ENCODE peak calls at places on chromosomes 12 and 14, in nine cellular contexts. W is iPS DF 19.7, N is GM19239, C is cardiac fibroblast, B is HT1080, E is IMR-90, A is fibroblast of the conjunctiva, U is brain microvascular endothelial cell, X is T-helper 1 cell. I is an unnamed sample.
A peak's percentile ranks its signal among the peaks of the same experiment; 100 is the strongest.

GRCh38 chr14:95314609-95315008 is 5.1 kb downstream of the CLMN start:
- DNase-seq in W (no peak), N (peak; percentile 55), C (peak; percentile 33), B (peak; percentile 58), E (no peak), A (peak; percentile 18), U (no peak), X (no peak), I (peak; percentile 83)

GRCh38 chr12:52781399-52782082 is 4.4 kb upstream of the KRT76 start:
- DNase-seq in W (no peak), N (no peak), C (no peak), B (no peak), E (no peak), A (no peak), U (no peak), X (no peak), I (no peak)

GRCh38 chr14:76706811-76707210 is 54.5 kb upstream of the VASH1 start:
- DNase-seq in W (no peak), N (no peak), C (no peak), B (no peak), E (no peak), A (no peak), U (no peak), X (no peak), I (no peak)

GRCh38 chr12:1666215-1666614 is 24.7 kb upstream of the ADIPOR2 start:
- DNase-seq in W (no peak), N (no peak), C (no peak), B (no peak), E (no peak), A (no peak), U (no peak), X (no peak), I (no peak)

GRCh38 chr14:91893659-91894058 is 26.3 kb upstream of the TC2N start:
- DNase-seq in W (no peak), N (no peak), C (no peak), B (no peak), E (no peak), A (no peak), U (no peak), X (no peak), I (peak; percentile 30)

GRCh38 chr14:96629558-96630222 is 127.5 kb downstream of the PAPOLA start:
- DNase-seq in W (no peak), N (no peak), C (no peak), B (no peak), E (no peak), A (no peak), U (no peak), X (no peak), I (no peak)

GRCh38 chr12:31227401-31227981 is 98.5 kb downstream of the SINHCAF start:
- DNase-seq in W (no peak), N (no peak), C (no peak), B (no peak), E (no peak), A (no peak), U (no peak), X (no peak), I (no peak)

GRCh38 chr14:100430571-100430970 is 107.4 kb downstream of the SLC25A47 start:
- DNase-seq in W (no peak), N (no peak), C (no peak), B (no peak), E (no peak), A (no peak), U (no peak), X (no peak), I (no peak)

GRCh38 chr12:130435826-130436225 is 98.1 kb downstream of the PIWIL1 start:
- DNase-seq in W (no peak), N (no peak), C (no peak), B (no peak), E (no peak), A (no peak), U (no peak), X (no peak), I (no peak)

GRCh38 chr14:104355101-104355691 is 216.8 kb downstream of the KIF26A start:
- DNase-seq in W (no peak), N (no peak), C (no peak), B (no peak), E (no peak), A (no peak), U (no peak), X (no peak), I (no peak)

GRCh38 chr12:7175493-7175892 is 14.0 kb upstream of the PEX5 start:
- DNase-seq in W (no peak), N (no peak), C (peak; percentile 43), B (peak; percentile 36), E (peak; percentile 47), A (no peak), U (no peak), X (no peak), I (peak; percentile 85)

GRCh38 chr14:103480595-103480994 is 42.0 kb downstream of the CKB start:
- DNase-seq in W (no peak), N (no peak), C (no peak), B (no peak), E (no peak), A (no peak), U (no peak), X (no peak), I (no peak)

GRCh38 chr12:105420046-105420445 is 89.6 kb downstream of the C12orf75 start:
- DNase-seq in W (no peak), N (no peak), C (no peak), B (no peak), E (no peak), A (no peak), U (no peak), X (no peak), I (no peak)

GRCh38 chr14:74299061-74299545 is 3.6 kb downstream of the ABCD4 start:
- DNase-seq in W (no peak), N (no peak), C (peak; percentile 22), B (peak; percentile 67), E (peak; percentile 34), A (no peak), U (peak; percentile 34), X (no peak), I (peak; percentile 12)

GRCh38 chr14:94795372-94795771 is 25.5 kb upstream of the GSC start:
- DNase-seq in W (no peak), N (no peak), C (no peak), B (peak; percentile 74), E (no peak), A (no peak), U (no peak), X (no peak), I (peak; percentile 10)

GRCh38 chr12:21483531-21483930 is 17.9 kb downstream of the RECQL start:
- DNase-seq in W (no peak), N (no peak), C (no peak), B (no peak), E (no peak), A (no peak), U (no peak), X (no peak), I (no peak)

GRCh38 chr14:92704036-92704804 is 44.2 kb downstream of the LGMN start:
- DNase-seq in W (no peak), N (no peak), C (no peak), B (no peak), E (no peak), A (no peak), U (no peak), X (no peak), I (no peak)

GRCh38 chr14:35687335-35687939 is 121.7 kb downstream of the RALGAPA1 start:
- DNase-seq in W (no peak), N (peak; percentile 2), C (peak; percentile 73), B (peak; percentile 24), E (peak; percentile 68), A (peak; percentile 33), U (peak; percentile 59), X (peak; percentile 11), I (peak; percentile 61)

GRCh38 chr12:45200497-45201043 is 15.3 kb upstream of the ANO6 start:
- DNase-seq in W (no peak), N (no peak), C (peak; percentile 36), B (no peak), E (peak; percentile 36), A (no peak), U (no peak), X (no peak), I (peak; percentile 38)

GRCh38 chr12:92912052-92912451 is 17.0 kb downstream of the EEA1 start:
- DNase-seq in W (no peak), N (no peak), C (no peak), B (peak; percentile 62), E (peak; percentile 32), A (no peak), U (no peak), X (no peak), I (peak; percentile 100)

GRCh38 chr14:48398675-48399282 is 723.4 kb upstream of the MDGA2 start:
- DNase-seq in W (peak; percentile 33), N (no peak), C (peak; percentile 44), B (peak; percentile 49), E (peak; percentile 47), A (peak; percentile 9), U (peak; percentile 43), X (no peak), I (peak; percentile 43)

GRCh38 chr14:36773558-36773957 is 111.9 kb downstream of the PAX9 start:
- DNase-seq in W (no peak), N (no peak), C (no peak), B (peak; percentile 50), E (peak; percentile 6), A (no peak), U (peak; percentile 36), X (no peak), I (peak; percentile 79)

GRCh38 chr14:106841701-106842100 is 1315.3 kb downstream of the TMEM121 start:
- DNase-seq in W (no peak), N (no peak), C (no peak), B (no peak), E (no peak), A (no peak), U (no peak), X (no peak), I (peak; percentile 73)

GRCh38 chr12:109387425-109388166 is 39.9 kb downstream of the MYO1H start:
- DNase-seq in W (no peak), N (no peak), C (peak; percentile 42), B (peak; percentile 48), E (peak; percentile 13), A (peak; percentile 24), U (no peak), X (no peak), I (peak; percentile 13)

GRCh38 chr12:56082382-56082781 is 2.4 kb downstream of the ERBB3 start:
- DNase-seq in W (no peak), N (no peak), C (no peak), B (no peak), E (no peak), A (no peak), U (no peak), X (no peak), I (no peak)

GRCh38 chr12:22537000-22537544 is 7.3 kb downstream of the C2CD5 start:
- DNase-seq in W (no peak), N (no peak), C (no peak), B (no peak), E (no peak), A (no peak), U (no peak), X (no peak), I (no peak)

GRCh38 chr14:21505009-21505553 is 6.1 kb downstream of the METTL3 start:
- DNase-seq in W (no peak), N (no peak), C (no peak), B (no peak), E (no peak), A (no peak), U (no peak), X (no peak), I (no peak)

GRCh38 chr14:21078287-21078686 is 8.2 kb downstream of the ARHGEF40 start:
- DNase-seq in W (no peak), N (peak; percentile 1), C (no peak), B (no peak), E (no peak), A (no peak), U (no peak), X (no peak), I (no peak)

GRCh38 chr12:57772429-57773322 is at the start of gene EEF1AKMT3:
- DNase-seq in W (no peak), N (no peak), C (peak; percentile 53), B (no peak), E (peak; percentile 35), A (no peak), U (peak; percentile 33), X (no peak), I (no peak)

GRCh38 chr14:89915114-89915878 is 39.2 kb downstream of the EFCAB11 start:
- DNase-seq in W (no peak), N (peak; percentile 35), C (peak; percentile 83), B (peak; percentile 63), E (peak; percentile 80), A (peak; percentile 64), U (peak; percentile 86), X (peak; percentile 52), I (peak; percentile 67)

GRCh38 chr14:65958664-65959562 is 527.3 kb upstream of the CCDC196 start:
- DNase-seq in W (no peak), N (no peak), C (peak; percentile 47), B (peak; percentile 49), E (peak; percentile 18), A (peak; percentile 8), U (no peak), X (no peak), I (peak; percentile 40)

I was measured in bronchial epithelial cell.